ENCODE peak calls at places on chromosome 18, in five cellular contexts. A is left ventricle myocardium inferior, H is IMR-90, S is fibroblast of lung, T is mesenchymal stem cell. L is an unnamed sample. For H3K4me1 and H3K27me3, the result is how much of the 10 kb centered on the place peaks cover.

GRCh38 chr18:74360852-74361640 is 45.4 kb downstream of the C18orf63 start:
- DNase-seq in A (no peak), H (no peak), S (no peak), T (no peak), L (no peak)

GRCh38 chr18:36511791-36512352 is 214.4 kb downstream of the FHOD3 start:
- DNase-seq in A (no peak), H (no peak), S (no peak), T (no peak), L (no peak)

GRCh38 chr18:35948080-35948479 is 24.4 kb upstream of the RMP24 start:
- DNase-seq in A (no peak), H (no peak), S (no peak), T (no peak), L (no peak)

GRCh38 chr18:55982992-55983391 is 395.0 kb upstream of the TCF4 start:
- DNase-seq in A (no peak), H (peak), S (peak), T (peak), L (peak)

GRCh38 chr18:45976581-45977373 is 9.6 kb upstream of the EPG5 start:
- DNase-seq in A (no peak), H (no peak), S (peak), T (no peak), L (no peak)

GRCh38 chr18:55778731-55779460 is 190.9 kb upstream of the TCF4 start:
- DNase-seq in A (no peak), H (no peak), S (peak), T (peak), L (no peak)

GRCh38 chr18:56003009-56003408 is 415.0 kb upstream of the TCF4 start:
- DNase-seq in A (no peak), H (no peak), S (no peak), T (no peak), L (no peak)

GRCh38 chr18:74261053-74261452 is 30.7 kb downstream of the CYB5A start:
- DNase-seq in A (no peak), H (no peak), S (no peak), T (no peak), L (no peak)

GRCh38 chr18:66344227-66344626 is 259.7 kb downstream of the CDH19 start:
- DNase-seq in A (no peak), H (no peak), S (no peak), T (no peak), L (no peak)

GRCh38 chr18:58805482-58806187 is 59.0 kb upstream of the ZNF532 start:
- DNase-seq in A (no peak), H (no peak), S (no peak), T (no peak), L (no peak)

GRCh38 chr18:63158676-63159291 is 160.8 kb downstream of the BCL2 start:
- DNase-seq in A (no peak), H (no peak), S (no peak), T (no peak), L (no peak)

GRCh38 chr18:45666006-45666405 is 50.7 kb downstream of the SLC14A2 start:
- DNase-seq in A (no peak), H (no peak), S (no peak), T (no peak), L (no peak)

GRCh38 chr18:21745234-21745633 is 4.6 kb downstream of the MIB1 start:
- DNase-seq in A (no peak), H (no peak), S (no peak), T (no peak), L (no peak)

GRCh38 chr18:56511996-56512395 is 126.4 kb downstream of the TXNL1 start:
- DNase-seq in A (no peak), H (no peak), S (no peak), T (no peak), L (no peak)

GRCh38 chr18:49584431-49584830 is 22.6 kb downstream of the LIPG start:
- DNase-seq in A (no peak), H (no peak), S (peak), T (no peak), L (no peak)

GRCh38 chr18:58370096-58370495 is 258.8 kb downstream of the ALPK2 start:
- DNase-seq in A (no peak), H (no peak), S (no peak), T (no peak), L (no peak)

GRCh38 chr18:38545071-38545470 is 979.5 kb upstream of the CELF4 start:
- DNase-seq in A (no peak), H (no peak), S (no peak), T (peak), L (no peak)

GRCh38 chr18:13868501-13869271 is 44.7 kb downstream of the MC5R start:
- DNase-seq in A (no peak), H (no peak), S (no peak), T (no peak), L (no peak)

GRCh38 chr18:62070306-62070705 is 116.5 kb downstream of the PIGN start:
- DNase-seq in A (no peak), H (peak), S (no peak), T (peak), L (no peak)

GRCh38 chr18:28432350-28432749 is 255.4 kb upstream of the CDH2 start:
- DNase-seq in A (no peak), H (no peak), S (peak), T (no peak), L (no peak)

GRCh38 chr18:35296079-35296478 is 6.0 kb upstream of the ZSCAN30 start:
- DNase-seq in A (no peak), H (no peak), S (no peak), T (no peak), L (no peak)

GRCh38 chr18:51191139-51191717 is 6.3 kb downstream of the MEX3C start:
- DNase-seq in A (no peak), H (no peak), S (peak), T (no peak), L (no peak)
- H3K4me1 ChIP-seq in A (half or more), H (under half), S (under half), T (under half), L (half or more)

GRCh38 chr18:32771169-32771751 is 1.6 kb downstream of the KLHL14 start:
- DNase-seq in A (no peak), H (no peak), S (peak), T (peak), L (no peak)

GRCh38 chr18:32770181-32770650 is 2.6 kb downstream of the KLHL14 start:
- DNase-seq in A (no peak), H (no peak), S (no peak), T (peak), L (no peak)

GRCh38 chr18:32769242-32770180 is 3.3 kb downstream of the KLHL14 start:
- DNase-seq in A (no peak), H (no peak), S (no peak), T (peak), L (no peak)

GRCh38 chr18:32771871-32772499 is 838 bp downstream of the KLHL14 start:
- DNase-seq in A (no peak), H (no peak), S (no peak), T (peak), L (peak)

DNA sequence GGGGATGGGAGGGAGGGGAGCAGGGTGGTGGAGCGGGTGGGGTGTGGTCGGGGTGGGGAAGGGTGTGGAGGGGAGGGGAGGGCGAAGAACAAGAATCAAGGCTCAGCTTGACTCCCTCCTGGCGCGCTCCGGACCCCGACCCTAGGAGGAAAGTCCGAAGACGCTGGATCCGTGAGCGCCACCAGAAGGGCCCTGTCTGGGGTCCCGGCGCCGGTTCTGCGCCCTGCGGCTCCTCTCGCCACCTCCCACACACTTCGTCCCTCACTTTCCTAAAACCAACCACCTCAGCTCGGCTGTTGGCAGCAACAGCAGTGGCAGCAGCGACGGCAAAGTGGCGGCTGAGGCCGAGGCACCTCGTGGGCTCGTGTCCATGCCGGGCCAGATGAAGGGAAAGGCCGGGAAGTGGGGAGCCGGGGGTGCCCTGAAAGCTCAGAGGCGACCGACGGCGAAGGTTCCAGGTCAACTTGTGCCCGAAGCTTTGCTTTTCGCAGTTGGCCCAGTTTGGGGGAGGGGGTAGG is 2.1 kb downstream of the KLHL14 start:
- DNase-seq in A (no peak), H (no peak), S (no peak), T (no peak), L (no peak)
- H3K27me3 ChIP-seq in A (half or more), H (under half), S (under half), T (half or more), L (under half)

DNA sequence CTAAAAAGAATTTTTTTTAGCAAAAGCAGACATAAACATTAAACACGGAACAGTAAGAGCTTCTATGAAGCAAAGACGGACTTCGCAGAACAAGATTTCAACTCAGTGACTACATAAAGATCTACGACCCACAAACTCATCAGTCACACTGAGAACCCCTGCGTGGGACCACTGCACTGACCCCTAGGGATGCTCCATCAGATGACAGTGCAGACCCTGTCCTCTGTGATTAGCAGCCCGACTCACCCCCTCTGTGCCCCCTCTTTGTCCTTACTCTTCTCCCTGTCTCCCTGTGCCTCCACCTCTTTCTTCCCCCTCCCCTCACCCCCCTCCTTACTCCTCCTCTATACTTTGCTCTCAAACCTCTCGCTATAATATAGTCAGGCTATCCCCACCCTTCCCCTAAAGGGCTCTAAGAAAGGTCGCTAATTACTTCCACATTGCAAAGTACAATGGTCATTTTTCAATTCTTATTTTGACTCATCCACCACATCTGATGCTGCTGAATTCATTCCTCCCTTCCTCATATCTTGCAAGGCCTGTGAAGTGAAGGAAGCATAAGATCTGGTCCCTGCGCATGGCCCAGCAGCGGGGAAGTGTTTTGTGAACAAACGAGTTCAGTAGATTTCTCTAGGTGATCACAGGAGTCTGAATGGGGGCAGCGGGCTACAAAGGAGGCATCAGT is 89.3 kb downstream of the CABYR start:
- DNase-seq in A (no peak), H (peak), S (peak), T (peak), L (no peak)
- H3K4me1 ChIP-seq in A (half or more), H (under half), S (under half), T (under half), L (half or more)

GRCh38 chr18:48136051-48136543 is 205.6 kb upstream of the SMAD2 start:
- DNase-seq in A (peak), H (no peak), S (no peak), T (no peak), L (peak)

GRCh38 chr18:48138660-48139426 is 208.4 kb upstream of the SMAD2 start:
- DNase-seq in A (no peak), H (no peak), S (no peak), T (no peak), L (no peak)

GRCh38 chr18:48138211-48138610 is 207.8 kb upstream of the SMAD2 start:
- DNase-seq in A (no peak), H (no peak), S (no peak), T (no peak), L (no peak)

GRCh38 chr18:48136544-48137353 is 206.3 kb upstream of the SMAD2 start:
- DNase-seq in A (no peak), H (no peak), S (no peak), T (no peak), L (no peak)

GRCh38 chr18:48137354-48138208 is 207.1 kb upstream of the SMAD2 start:
- DNase-seq in A (no peak), H (no peak), S (no peak), T (no peak), L (no peak)
- H3K27me3 ChIP-seq in A (under half), H (half or more), S (under half), T (under half), L (under half)

GRCh38 chr18:25340762-25341161 is 11.2 kb downstream of the ZNF521 start:
- DNase-seq in A (no peak), H (no peak), S (no peak), T (no peak), L (no peak)
- H3K4me1 ChIP-seq in A (under half), H (under half), S (under half), T (under half), L (under half)

GRCh38 chr18:11165952-11166351 is 16.6 kb upstream of the PIEZO2 start:
- DNase-seq in A (no peak), H (no peak), S (no peak), T (no peak), L (no peak)
- H3K27me3 ChIP-seq in A (under half), H (under half), S (under half), T (under half), L (under half)

DNA sequence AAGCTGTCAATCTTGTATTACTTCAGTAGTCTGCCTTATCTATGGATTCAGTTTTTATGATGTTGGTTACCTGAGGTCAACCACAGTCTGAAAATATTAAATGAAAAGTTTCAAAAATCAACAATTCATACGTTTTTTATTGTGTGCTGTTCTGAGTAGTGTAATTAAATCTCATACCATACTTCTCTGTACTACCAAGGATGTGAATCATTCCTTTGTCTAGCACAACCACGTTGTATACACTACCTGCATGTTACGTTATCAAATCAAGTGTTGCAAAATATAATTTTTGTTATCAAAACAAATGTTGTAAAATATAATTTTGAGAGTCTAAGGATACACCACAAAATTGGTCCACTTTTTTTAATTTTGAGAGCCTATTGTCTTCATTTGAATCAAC is 590.2 kb upstream of the SETBP1 start:
- DNase-seq in A (no peak), H (no peak), S (no peak), T (no peak), L (no peak)
- H3K4me1 ChIP-seq in A (under half), H (under half), S (under half), T (under half), L (under half)

GRCh38 chr18:80097201-80097600 is 11.9 kb upstream of the ADNP2 start:
- DNase-seq in A (no peak), H (no peak), S (no peak), T (no peak), L (no peak)

GRCh38 chr18:80096032-80096565 is 13.0 kb upstream of the ADNP2 start:
- DNase-seq in A (no peak), H (no peak), S (no peak), T (no peak), L (no peak)

GRCh38 chr18:80095414-80095813 is 13.6 kb upstream of the ADNP2 start:
- DNase-seq in A (no peak), H (no peak), S (no peak), T (no peak), L (no peak)
- H3K27me3 ChIP-seq in A (under half), H (under half), S (under half), T (under half), L (under half)

GRCh38 chr18:79645291-79645983 is 34.2 kb upstream of the CTDP1 start:
- DNase-seq in A (no peak), H (no peak), S (no peak), T (no peak), L (no peak)
- H3K4me1 ChIP-seq in A (under half), H (under half), S (under half), T (under half), L (under half)

GRCh38 chr18:498901-499300 is 1.6 kb downstream of the COLEC12 start:
- DNase-seq in A (no peak), H (no peak), S (no peak), T (no peak), L (no peak)
- H3K27me3 ChIP-seq in A (half or more), H (under half), S (under half), T (under half), L (under half)